ENCODE peak calls at places on chromosomes 7 and 10, in ten cellular contexts. One of them, this sample, is unnamed.
A peak's percentile ranks its signal among the peaks of the same experiment; 100 is the strongest.

GRCh38 chr7:15720849-15721471 is 34.5 kb upstream of the MEOX2 start:
- DNase-seq in cardiac muscle cell: peak; percentile 74
- DNase-seq in neural progenitor cell: peak; percentile 25
- DNase-seq in MM.1S: peak; percentile 52
- DNase-seq in psoas muscle: no peak
- DNase-seq in CD8-positive, alpha-beta memory T cell: no peak
- DNase-seq in AG04450: peak; percentile 11
- DNase-seq in pancreas: no peak
- DNase-seq in upper lobe of right lung: no peak
- DNase-seq in right cardiac atrium: no peak
- DNase-seq in this sample: no peak

GRCh38 chr10:36492590-36493510 is 632.5 kb upstream of the ANKRD30A start:
- DNase-seq in AG04450: no peak
- DNase-seq in neural progenitor cell: no peak
- DNase-seq in MM.1S: no peak
- DNase-seq in pancreas: no peak
- DNase-seq in upper lobe of right lung: no peak
- DNase-seq in CD8-positive, alpha-beta memory T cell: no peak
- DNase-seq in cardiac muscle cell: peak; percentile 22
- DNase-seq in psoas muscle: no peak
- DNase-seq in right cardiac atrium: no peak
- DNase-seq in this sample: no peak

GRCh38 chr10:49363309-49364031 is 32.4 kb downstream of the DRGX start:
- DNase-seq in CD8-positive, alpha-beta memory T cell: no peak
- DNase-seq in neural progenitor cell: no peak
- DNase-seq in right cardiac atrium: peak; percentile 25
- DNase-seq in pancreas: no peak
- DNase-seq in MM.1S: no peak
- DNase-seq in AG04450: no peak
- DNase-seq in psoas muscle: no peak
- DNase-seq in cardiac muscle cell: no peak
- DNase-seq in upper lobe of right lung: peak; percentile 40
- DNase-seq in this sample: no peak

GRCh38 chr10:3169271-3169670 is 3.3 kb downstream of the PITRM1 start:
- DNase-seq in upper lobe of right lung: no peak
- DNase-seq in right cardiac atrium: no peak
- DNase-seq in neural progenitor cell: no peak
- DNase-seq in psoas muscle: no peak
- DNase-seq in pancreas: no peak
- DNase-seq in CD8-positive, alpha-beta memory T cell: no peak
- DNase-seq in cardiac muscle cell: no peak
- DNase-seq in AG04450: no peak
- DNase-seq in MM.1S: no peak
- DNase-seq in this sample: no peak

GRCh38 chr10:51894752-51895151 is 195.4 kb upstream of the CSTF2T start:
- DNase-seq in pancreas: no peak
- DNase-seq in CD8-positive, alpha-beta memory T cell: no peak
- DNase-seq in AG04450: no peak
- DNase-seq in cardiac muscle cell: peak; percentile 76
- DNase-seq in neural progenitor cell: no peak
- DNase-seq in psoas muscle: no peak
- DNase-seq in MM.1S: no peak
- DNase-seq in upper lobe of right lung: no peak
- DNase-seq in right cardiac atrium: no peak
- DNase-seq in this sample: no peak

GRCh38 chr7:142412551-142413193 is 154.8 kb upstream of the PRSS58 start:
- DNase-seq in cardiac muscle cell: peak; percentile 64
- DNase-seq in pancreas: no peak
- DNase-seq in upper lobe of right lung: no peak
- DNase-seq in right cardiac atrium: no peak
- DNase-seq in MM.1S: peak; percentile 87
- DNase-seq in CD8-positive, alpha-beta memory T cell: no peak
- DNase-seq in neural progenitor cell: peak; percentile 74
- DNase-seq in psoas muscle: no peak
- DNase-seq in AG04450: no peak
- DNase-seq in this sample: no peak

GRCh38 chr10:30158325-30158960 is 99.1 kb upstream of the JCAD start:
- DNase-seq in AG04450: no peak
- DNase-seq in upper lobe of right lung: no peak
- DNase-seq in right cardiac atrium: no peak
- DNase-seq in neural progenitor cell: no peak
- DNase-seq in psoas muscle: no peak
- DNase-seq in cardiac muscle cell: peak; percentile 45
- DNase-seq in pancreas: no peak
- DNase-seq in MM.1S: no peak
- DNase-seq in CD8-positive, alpha-beta memory T cell: no peak
- DNase-seq in this sample: no peak

GRCh38 chr7:50970092-50970491 is 187.4 kb upstream of the GRB10 start:
- DNase-seq in MM.1S: no peak
- DNase-seq in AG04450: no peak
- DNase-seq in psoas muscle: no peak
- DNase-seq in cardiac muscle cell: no peak
- DNase-seq in neural progenitor cell: no peak
- DNase-seq in CD8-positive, alpha-beta memory T cell: no peak
- DNase-seq in right cardiac atrium: no peak
- DNase-seq in pancreas: peak; percentile 95
- DNase-seq in upper lobe of right lung: no peak
- DNase-seq in this sample: no peak

GRCh38 chr10:103576862-103577261 is 83.4 kb downstream of the NEURL1 start:
- DNase-seq in CD8-positive, alpha-beta memory T cell: no peak
- DNase-seq in upper lobe of right lung: no peak
- DNase-seq in right cardiac atrium: no peak
- DNase-seq in neural progenitor cell: no peak
- DNase-seq in psoas muscle: no peak
- DNase-seq in AG04450: no peak
- DNase-seq in pancreas: no peak
- DNase-seq in MM.1S: no peak
- DNase-seq in cardiac muscle cell: no peak
- DNase-seq in this sample: no peak

GRCh38 chr7:100722480-100723212 is 2.4 kb downstream of the EPO start:
- DNase-seq in AG04450: no peak
- DNase-seq in CD8-positive, alpha-beta memory T cell: no peak
- DNase-seq in upper lobe of right lung: no peak
- DNase-seq in neural progenitor cell: no peak
- DNase-seq in right cardiac atrium: no peak
- DNase-seq in cardiac muscle cell: no peak
- DNase-seq in MM.1S: no peak
- DNase-seq in psoas muscle: no peak
- DNase-seq in pancreas: peak; percentile 95
- DNase-seq in this sample: no peak

GRCh38 chr7:82959528-82959927 is 203.2 kb downstream of the PCLO start:
- DNase-seq in cardiac muscle cell: no peak
- DNase-seq in pancreas: no peak
- DNase-seq in upper lobe of right lung: no peak
- DNase-seq in neural progenitor cell: no peak
- DNase-seq in psoas muscle: no peak
- DNase-seq in MM.1S: no peak
- DNase-seq in CD8-positive, alpha-beta memory T cell: no peak
- DNase-seq in right cardiac atrium: no peak
- DNase-seq in AG04450: no peak
- DNase-seq in this sample: no peak

GRCh38 chr7:115047968-115048720 is 126.2 kb downstream of the MDFIC start:
- DNase-seq in psoas muscle: no peak
- DNase-seq in upper lobe of right lung: no peak
- DNase-seq in CD8-positive, alpha-beta memory T cell: no peak
- DNase-seq in right cardiac atrium: no peak
- DNase-seq in neural progenitor cell: no peak
- DNase-seq in cardiac muscle cell: peak; percentile 55
- DNase-seq in AG04450: no peak
- DNase-seq in MM.1S: no peak
- DNase-seq in pancreas: no peak
- DNase-seq in this sample: no peak

GRCh38 chr10:33355267-33355666 is 20.8 kb upstream of the NRP1 start:
- DNase-seq in AG04450: no peak
- DNase-seq in upper lobe of right lung: no peak
- DNase-seq in cardiac muscle cell: no peak
- DNase-seq in CD8-positive, alpha-beta memory T cell: no peak
- DNase-seq in right cardiac atrium: no peak
- DNase-seq in neural progenitor cell: no peak
- DNase-seq in pancreas: no peak
- DNase-seq in MM.1S: no peak
- DNase-seq in psoas muscle: no peak
- DNase-seq in this sample: no peak

DNA sequence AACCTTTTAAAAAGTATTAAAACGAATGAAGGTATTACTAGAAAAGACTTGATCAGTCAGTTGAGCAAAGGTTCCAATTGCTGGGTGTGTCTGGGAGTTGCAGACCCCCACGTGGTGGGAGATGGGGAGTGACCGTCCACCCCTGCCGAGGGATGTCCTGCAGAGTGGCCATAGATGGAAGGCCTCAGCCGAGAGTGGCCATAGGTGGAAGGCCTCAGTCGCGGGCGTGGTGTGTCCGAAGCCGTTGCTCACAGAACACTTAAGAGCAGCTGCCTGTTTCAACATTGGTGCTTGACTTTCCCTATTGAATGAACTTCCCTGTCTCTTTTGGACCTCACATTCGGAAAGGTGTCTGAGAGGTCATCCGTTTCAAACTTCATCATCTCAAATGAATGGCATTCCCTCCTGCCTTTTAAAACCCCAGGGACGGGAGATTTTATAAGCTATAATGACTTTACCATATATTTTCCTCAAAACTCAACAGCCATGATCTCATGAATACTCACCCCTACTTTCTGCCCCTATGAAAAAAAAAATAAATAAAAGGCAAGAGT is 69.5 kb downstream of the CAMK1D start:
- DNase-seq in upper lobe of right lung: peak; percentile 33
- DNase-seq in AG04450: no peak
- DNase-seq in neural progenitor cell: no peak
- DNase-seq in pancreas: no peak
- DNase-seq in right cardiac atrium: no peak
- DNase-seq in psoas muscle: peak; percentile 25
- DNase-seq in MM.1S: no peak
- DNase-seq in cardiac muscle cell: no peak
- DNase-seq in CD8-positive, alpha-beta memory T cell: no peak
- DNase-seq in this sample: no peak
- H3K4me3 ChIP-seq in upper lobe of right lung: no peak overlapping the region
- H3K4me3 ChIP-seq in AG04450: no peak overlapping the region
- H3K4me3 ChIP-seq in neural progenitor cell: no peak overlapping the region
- H3K4me3 ChIP-seq in pancreas: no peak overlapping the region
- H3K4me3 ChIP-seq in right cardiac atrium: no peak overlapping the region
- H3K4me3 ChIP-seq in psoas muscle: no peak overlapping the region
- H3K4me3 ChIP-seq in MM.1S: no peak overlapping the region
- H3K4me3 ChIP-seq in cardiac muscle cell: no peak overlapping the region
- H3K4me3 ChIP-seq in CD8-positive, alpha-beta memory T cell: no peak overlapping the region
- H3K4me3 ChIP-seq in this sample: no peak overlapping the region

GRCh38 chr10:131259535-131259934 is 52.0 kb downstream of the TCERG1L start:
- DNase-seq in neural progenitor cell: no peak
- DNase-seq in pancreas: no peak
- DNase-seq in CD8-positive, alpha-beta memory T cell: no peak
- DNase-seq in psoas muscle: no peak
- DNase-seq in cardiac muscle cell: no peak
- DNase-seq in MM.1S: no peak
- DNase-seq in AG04450: no peak
- DNase-seq in right cardiac atrium: no peak
- DNase-seq in upper lobe of right lung: peak; percentile 47
- DNase-seq in this sample: peak; percentile 28
- H3K9me3 ChIP-seq in neural progenitor cell: no peaks in the 10 kb centered on the region
- H3K9me3 ChIP-seq in pancreas: no peaks in the 10 kb centered on the region
- H3K9me3 ChIP-seq in CD8-positive, alpha-beta memory T cell: no peaks in the 10 kb centered on the region
- H3K9me3 ChIP-seq in psoas muscle: no peaks in the 10 kb centered on the region
- H3K9me3 ChIP-seq in cardiac muscle cell: no peaks in the 10 kb centered on the region
- H3K9me3 ChIP-seq in MM.1S: no peaks in the 10 kb centered on the region
- H3K9me3 ChIP-seq in AG04450: peaks cover 60% of the 10 kb centered on the region
- H3K9me3 ChIP-seq in right cardiac atrium: no peaks in the 10 kb centered on the region
- H3K9me3 ChIP-seq in upper lobe of right lung: no peaks in the 10 kb centered on the region
- H3K9me3 ChIP-seq in this sample: no peaks in the 10 kb centered on the region

GRCh38 chr10:77698267-77698932 is 60.8 kb upstream of the KCNMA1 start:
- DNase-seq in cardiac muscle cell: no peak
- DNase-seq in right cardiac atrium: no peak
- DNase-seq in pancreas: no peak
- DNase-seq in MM.1S: no peak
- DNase-seq in AG04450: no peak
- DNase-seq in upper lobe of right lung: no peak
- DNase-seq in CD8-positive, alpha-beta memory T cell: no peak
- DNase-seq in psoas muscle: no peak
- DNase-seq in neural progenitor cell: no peak
- DNase-seq in this sample: no peak

GRCh38 chr10:77696584-77696983 is 59.0 kb upstream of the KCNMA1 start:
- DNase-seq in upper lobe of right lung: no peak
- DNase-seq in right cardiac atrium: no peak
- DNase-seq in CD8-positive, alpha-beta memory T cell: no peak
- DNase-seq in neural progenitor cell: no peak
- DNase-seq in AG04450: no peak
- DNase-seq in MM.1S: no peak
- DNase-seq in pancreas: no peak
- DNase-seq in cardiac muscle cell: no peak
- DNase-seq in psoas muscle: no peak
- DNase-seq in this sample: no peak

GRCh38 chr10:77702166-77702565 is 64.6 kb upstream of the KCNMA1 start:
- DNase-seq in CD8-positive, alpha-beta memory T cell: no peak
- DNase-seq in pancreas: no peak
- DNase-seq in right cardiac atrium: no peak
- DNase-seq in cardiac muscle cell: peak; percentile 92
- DNase-seq in upper lobe of right lung: no peak
- DNase-seq in psoas muscle: no peak
- DNase-seq in AG04450: peak; percentile 63
- DNase-seq in MM.1S: no peak
- DNase-seq in neural progenitor cell: no peak
- DNase-seq in this sample: no peak

GRCh38 chr10:77700086-77700485 is 62.5 kb upstream of the KCNMA1 start:
- DNase-seq in neural progenitor cell: no peak
- DNase-seq in cardiac muscle cell: no peak
- DNase-seq in CD8-positive, alpha-beta memory T cell: no peak
- DNase-seq in pancreas: no peak
- DNase-seq in psoas muscle: no peak
- DNase-seq in MM.1S: no peak
- DNase-seq in AG04450: no peak
- DNase-seq in upper lobe of right lung: no peak
- DNase-seq in right cardiac atrium: no peak
- DNase-seq in this sample: no peak

DNA sequence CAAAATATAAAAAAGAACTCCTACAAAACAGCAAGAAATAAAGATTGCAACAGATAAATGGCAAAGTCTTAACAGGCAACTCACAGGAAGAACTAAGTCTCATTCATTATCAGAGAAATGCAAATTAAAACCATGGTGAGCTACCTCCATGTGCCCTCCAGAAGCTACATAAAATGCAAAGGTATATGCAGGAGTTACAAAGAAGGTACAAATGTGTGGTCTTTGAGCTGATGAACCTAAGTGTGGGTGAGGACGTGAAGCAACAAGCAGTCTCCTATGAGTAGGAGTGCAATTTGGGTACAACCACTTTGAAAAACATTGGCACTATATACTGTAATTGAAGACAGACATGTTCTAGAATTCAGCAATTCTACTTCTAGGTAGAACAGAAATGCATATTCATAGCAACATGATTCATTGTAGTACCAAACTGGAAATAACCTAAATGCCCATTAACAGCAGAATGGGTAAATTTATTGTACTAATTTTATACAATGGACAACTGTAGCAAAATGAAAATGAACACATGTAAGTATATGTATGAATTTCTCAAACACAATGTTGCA is 61.6 kb upstream of the KCNMA1 start:
- DNase-seq in CD8-positive, alpha-beta memory T cell: no peak
- DNase-seq in MM.1S: no peak
- DNase-seq in right cardiac atrium: no peak
- DNase-seq in upper lobe of right lung: no peak
- DNase-seq in AG04450: no peak
- DNase-seq in pancreas: no peak
- DNase-seq in cardiac muscle cell: no peak
- DNase-seq in psoas muscle: no peak
- DNase-seq in neural progenitor cell: no peak
- DNase-seq in this sample: no peak
- H3K4me3 ChIP-seq in CD8-positive, alpha-beta memory T cell: no peak overlapping the region
- H3K4me3 ChIP-seq in MM.1S: no peak overlapping the region
- H3K4me3 ChIP-seq in right cardiac atrium: no peak overlapping the region
- H3K4me3 ChIP-seq in upper lobe of right lung: no peak overlapping the region
- H3K4me3 ChIP-seq in AG04450: no peak overlapping the region
- H3K4me3 ChIP-seq in pancreas: no peak overlapping the region
- H3K4me3 ChIP-seq in cardiac muscle cell: no peak overlapping the region
- H3K4me3 ChIP-seq in psoas muscle: no peak overlapping the region
- H3K4me3 ChIP-seq in neural progenitor cell: no peak overlapping the region
- H3K4me3 ChIP-seq in this sample: no peak overlapping the region

GRCh38 chr7:140447841-140448240 is 31.5 kb downstream of the MKRN1 start:
- DNase-seq in MM.1S: no peak
- DNase-seq in AG04450: no peak
- DNase-seq in right cardiac atrium: no peak
- DNase-seq in psoas muscle: no peak
- DNase-seq in upper lobe of right lung: no peak
- DNase-seq in pancreas: no peak
- DNase-seq in CD8-positive, alpha-beta memory T cell: no peak
- DNase-seq in cardiac muscle cell: no peak
- DNase-seq in neural progenitor cell: no peak
- DNase-seq in this sample: no peak
- H3K9me3 ChIP-seq in MM.1S: no peaks in the 10 kb centered on the region
- H3K9me3 ChIP-seq in AG04450: no peaks in the 10 kb centered on the region
- H3K9me3 ChIP-seq in right cardiac atrium: no peaks in the 10 kb centered on the region
- H3K9me3 ChIP-seq in psoas muscle: no peaks in the 10 kb centered on the region
- H3K9me3 ChIP-seq in upper lobe of right lung: no peaks in the 10 kb centered on the region
- H3K9me3 ChIP-seq in pancreas: no peaks in the 10 kb centered on the region
- H3K9me3 ChIP-seq in CD8-positive, alpha-beta memory T cell: no peaks in the 10 kb centered on the region
- H3K9me3 ChIP-seq in cardiac muscle cell: no peaks in the 10 kb centered on the region
- H3K9me3 ChIP-seq in neural progenitor cell: no peaks in the 10 kb centered on the region
- H3K9me3 ChIP-seq in this sample: no peaks in the 10 kb centered on the region

This sample was measured in lower lobe of right lung.